ENCODE peak calls at places on chromosome 10, in nine cellular contexts. One of them, this sample, is unnamed. For H3K27me3, the result is how much of the 10 kb centered on the place peaks cover.

GRCh38 chr10:113108180-113108835 is 158.3 kb downstream of the TCF7L2 start:
- ATAC-seq in lower lobe of right lung: no peak
- ATAC-seq in HepG2: peak
- ATAC-seq in right cardiac atrium: peak
- ATAC-seq in CD4-positive, alpha-beta T cell: no peak
- ATAC-seq in naive thymus-derived CD4-positive, alpha-beta T cell: peak
- ATAC-seq in right lobe of liver: no peak
- ATAC-seq in CD4-positive, CD25-positive, alpha-beta regulatory T cell: no peak
- ATAC-seq in PC-3: no peak
- ATAC-seq in this sample: no peak

GRCh38 chr10:76055466-76055865 is 624.0 kb downstream of the LRMDA start:
- ATAC-seq in lower lobe of right lung: no peak
- ATAC-seq in HepG2: no peak
- ATAC-seq in right cardiac atrium: no peak
- ATAC-seq in CD4-positive, alpha-beta T cell: no peak
- ATAC-seq in naive thymus-derived CD4-positive, alpha-beta T cell: no peak
- ATAC-seq in right lobe of liver: no peak
- ATAC-seq in CD4-positive, CD25-positive, alpha-beta regulatory T cell: no peak
- ATAC-seq in PC-3: no peak
- ATAC-seq in this sample: no peak

GRCh38 chr10:95741807-95742528 is 14.0 kb upstream of the ENTPD1 start:
- ATAC-seq in lower lobe of right lung: peak
- ATAC-seq in HepG2: peak
- ATAC-seq in right cardiac atrium: peak
- ATAC-seq in CD4-positive, alpha-beta T cell: no peak
- ATAC-seq in naive thymus-derived CD4-positive, alpha-beta T cell: no peak
- ATAC-seq in right lobe of liver: peak
- ATAC-seq in CD4-positive, CD25-positive, alpha-beta regulatory T cell: no peak
- ATAC-seq in PC-3: no peak
- ATAC-seq in this sample: peak

GRCh38 chr10:5573968-5574641 is 49.3 kb downstream of the CALML3 start:
- ATAC-seq in lower lobe of right lung: no peak
- ATAC-seq in HepG2: peak
- ATAC-seq in right cardiac atrium: no peak
- ATAC-seq in CD4-positive, alpha-beta T cell: no peak
- ATAC-seq in naive thymus-derived CD4-positive, alpha-beta T cell: no peak
- ATAC-seq in right lobe of liver: no peak
- ATAC-seq in CD4-positive, CD25-positive, alpha-beta regulatory T cell: no peak
- ATAC-seq in PC-3: no peak
- ATAC-seq in this sample: peak

GRCh38 chr10:86769991-86770390 is 13.6 kb downstream of the BMPR1A start:
- ATAC-seq in lower lobe of right lung: no peak
- ATAC-seq in HepG2: no peak
- ATAC-seq in right cardiac atrium: peak
- ATAC-seq in CD4-positive, alpha-beta T cell: no peak
- ATAC-seq in naive thymus-derived CD4-positive, alpha-beta T cell: no peak
- ATAC-seq in right lobe of liver: no peak
- ATAC-seq in CD4-positive, CD25-positive, alpha-beta regulatory T cell: no peak
- ATAC-seq in PC-3: no peak
- ATAC-seq in this sample: no peak

GRCh38 chr10:124287791-124288190 is 130.9 kb downstream of the OAT start:
- ATAC-seq in lower lobe of right lung: no peak
- ATAC-seq in HepG2: no peak
- ATAC-seq in right cardiac atrium: no peak
- ATAC-seq in CD4-positive, alpha-beta T cell: no peak
- ATAC-seq in naive thymus-derived CD4-positive, alpha-beta T cell: no peak
- ATAC-seq in right lobe of liver: no peak
- ATAC-seq in CD4-positive, CD25-positive, alpha-beta regulatory T cell: no peak
- ATAC-seq in PC-3: no peak
- ATAC-seq in this sample: no peak

GRCh38 chr10:16941865-16942264 is 124.6 kb upstream of the RSU1 start:
- ATAC-seq in lower lobe of right lung: no peak
- ATAC-seq in HepG2: no peak
- ATAC-seq in right cardiac atrium: no peak
- ATAC-seq in CD4-positive, alpha-beta T cell: no peak
- ATAC-seq in naive thymus-derived CD4-positive, alpha-beta T cell: no peak
- ATAC-seq in right lobe of liver: no peak
- ATAC-seq in CD4-positive, CD25-positive, alpha-beta regulatory T cell: no peak
- ATAC-seq in PC-3: no peak
- ATAC-seq in this sample: no peak

GRCh38 chr10:95395947-95396449 is 105.2 kb upstream of the PDLIM1 start:
- ATAC-seq in lower lobe of right lung: peak
- ATAC-seq in HepG2: no peak
- ATAC-seq in right cardiac atrium: peak
- ATAC-seq in CD4-positive, alpha-beta T cell: no peak
- ATAC-seq in naive thymus-derived CD4-positive, alpha-beta T cell: no peak
- ATAC-seq in right lobe of liver: peak
- ATAC-seq in CD4-positive, CD25-positive, alpha-beta regulatory T cell: no peak
- ATAC-seq in PC-3: peak
- ATAC-seq in this sample: no peak

GRCh38 chr10:124705021-124705740 is 39.0 kb downstream of the FAM53B start:
- ATAC-seq in lower lobe of right lung: no peak
- ATAC-seq in HepG2: no peak
- ATAC-seq in right cardiac atrium: no peak
- ATAC-seq in CD4-positive, alpha-beta T cell: no peak
- ATAC-seq in naive thymus-derived CD4-positive, alpha-beta T cell: no peak
- ATAC-seq in right lobe of liver: no peak
- ATAC-seq in CD4-positive, CD25-positive, alpha-beta regulatory T cell: no peak
- ATAC-seq in PC-3: no peak
- ATAC-seq in this sample: no peak

GRCh38 chr10:35042783-35043182 is 47.4 kb downstream of the CUL2 start:
- ATAC-seq in lower lobe of right lung: no peak
- ATAC-seq in HepG2: no peak
- ATAC-seq in right cardiac atrium: no peak
- ATAC-seq in CD4-positive, alpha-beta T cell: no peak
- ATAC-seq in naive thymus-derived CD4-positive, alpha-beta T cell: no peak
- ATAC-seq in right lobe of liver: peak
- ATAC-seq in CD4-positive, CD25-positive, alpha-beta regulatory T cell: no peak
- ATAC-seq in PC-3: peak
- ATAC-seq in this sample: no peak

GRCh38 chr10:24505759-24506158 is 217.9 kb downstream of the ARHGAP21 start:
- ATAC-seq in lower lobe of right lung: peak
- ATAC-seq in HepG2: no peak
- ATAC-seq in right cardiac atrium: peak
- ATAC-seq in CD4-positive, alpha-beta T cell: no peak
- ATAC-seq in naive thymus-derived CD4-positive, alpha-beta T cell: no peak
- ATAC-seq in right lobe of liver: peak
- ATAC-seq in CD4-positive, CD25-positive, alpha-beta regulatory T cell: no peak
- ATAC-seq in PC-3: no peak
- ATAC-seq in this sample: no peak

DNA sequence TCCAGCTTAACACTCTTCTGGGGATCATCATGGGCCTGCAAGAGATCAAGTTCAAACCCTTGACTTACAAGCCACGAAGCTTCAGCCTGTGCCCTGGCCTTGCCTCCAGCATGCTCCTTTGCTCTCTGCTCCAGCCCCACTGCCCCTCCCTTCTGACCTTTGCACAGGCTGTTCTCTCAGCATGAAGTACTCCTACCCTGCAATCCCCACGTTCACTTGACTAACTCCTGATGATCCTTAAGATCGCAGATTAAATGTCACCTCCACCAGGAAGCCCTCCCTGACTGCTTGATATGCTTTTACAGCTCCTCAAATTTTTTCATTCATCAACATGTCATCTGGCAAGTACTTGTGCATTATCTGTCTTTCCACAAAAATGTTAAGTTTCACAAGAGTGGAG is 75.5 kb upstream of the SLF2 start:
- ATAC-seq in lower lobe of right lung: no peak
- ATAC-seq in HepG2: peak
- ATAC-seq in right cardiac atrium: no peak
- ATAC-seq in CD4-positive, alpha-beta T cell: no peak
- ATAC-seq in naive thymus-derived CD4-positive, alpha-beta T cell: no peak
- ATAC-seq in right lobe of liver: no peak
- ATAC-seq in CD4-positive, CD25-positive, alpha-beta regulatory T cell: no peak
- ATAC-seq in PC-3: no peak
- ATAC-seq in this sample: no peak
- H3K27me3 ChIP-seq in lower lobe of right lung: under half
- H3K27me3 ChIP-seq in HepG2: under half
- H3K27me3 ChIP-seq in right cardiac atrium: under half
- H3K27me3 ChIP-seq in CD4-positive, alpha-beta T cell: under half
- H3K27me3 ChIP-seq in naive thymus-derived CD4-positive, alpha-beta T cell: under half
- H3K27me3 ChIP-seq in right lobe of liver: under half
- H3K27me3 ChIP-seq in CD4-positive, CD25-positive, alpha-beta regulatory T cell: under half
- H3K27me3 ChIP-seq in PC-3: under half
- H3K27me3 ChIP-seq in this sample: half or more

GRCh38 chr10:11210211-11210922 is 192.7 kb downstream of the CELF2 start:
- ATAC-seq in lower lobe of right lung: peak
- ATAC-seq in HepG2: no peak
- ATAC-seq in right cardiac atrium: no peak
- ATAC-seq in CD4-positive, alpha-beta T cell: no peak
- ATAC-seq in naive thymus-derived CD4-positive, alpha-beta T cell: no peak
- ATAC-seq in right lobe of liver: peak
- ATAC-seq in CD4-positive, CD25-positive, alpha-beta regulatory T cell: no peak
- ATAC-seq in PC-3: no peak
- ATAC-seq in this sample: no peak
- H3K27ac ChIP-seq in lower lobe of right lung: no peak
- H3K27ac ChIP-seq in HepG2: no peak
- H3K27ac ChIP-seq in right cardiac atrium: no peak
- H3K27ac ChIP-seq in CD4-positive, alpha-beta T cell: peak
- H3K27ac ChIP-seq in naive thymus-derived CD4-positive, alpha-beta T cell: peak
- H3K27ac ChIP-seq in right lobe of liver: no peak
- H3K27ac ChIP-seq in CD4-positive, CD25-positive, alpha-beta regulatory T cell: peak
- H3K27ac ChIP-seq in PC-3: no peak
- H3K27ac ChIP-seq in this sample: no peak

DNA sequence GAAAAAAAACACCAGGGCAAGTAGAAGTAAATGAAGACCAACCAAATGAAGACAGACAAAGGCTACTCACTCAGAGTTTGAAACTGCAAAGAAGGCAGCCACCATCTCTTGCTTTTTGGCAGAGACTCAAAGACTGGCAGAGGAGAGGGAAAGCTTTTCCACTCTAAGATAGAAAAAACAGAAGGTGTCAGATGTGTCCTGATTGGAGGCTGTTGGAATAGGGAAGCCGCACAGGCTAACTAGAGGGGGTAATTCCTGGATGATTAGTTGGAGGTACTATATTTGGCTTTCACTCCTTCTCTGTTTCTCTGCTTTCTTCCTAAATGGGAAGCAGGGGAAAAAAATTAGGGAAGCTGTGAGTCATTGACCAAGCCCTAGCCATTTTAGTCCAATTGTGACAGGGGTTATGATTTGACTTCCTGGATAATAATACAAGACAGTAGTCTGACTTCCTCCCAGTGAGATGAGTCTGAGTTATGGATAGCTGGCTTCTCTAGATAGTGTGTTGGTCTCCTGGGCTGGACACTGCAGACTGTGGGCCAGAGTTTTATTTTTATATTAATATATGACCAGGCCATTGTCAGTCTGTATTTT is 475.2 kb upstream of the CELF2 start:
- ATAC-seq in lower lobe of right lung: no peak
- ATAC-seq in HepG2: no peak
- ATAC-seq in right cardiac atrium: peak
- ATAC-seq in CD4-positive, alpha-beta T cell: no peak
- ATAC-seq in naive thymus-derived CD4-positive, alpha-beta T cell: no peak
- ATAC-seq in right lobe of liver: no peak
- ATAC-seq in CD4-positive, CD25-positive, alpha-beta regulatory T cell: no peak
- ATAC-seq in PC-3: no peak
- ATAC-seq in this sample: no peak
- H3K27me3 ChIP-seq in lower lobe of right lung: under half
- H3K27me3 ChIP-seq in HepG2: under half
- H3K27me3 ChIP-seq in right cardiac atrium: under half
- H3K27me3 ChIP-seq in CD4-positive, alpha-beta T cell: under half
- H3K27me3 ChIP-seq in naive thymus-derived CD4-positive, alpha-beta T cell: under half
- H3K27me3 ChIP-seq in right lobe of liver: under half
- H3K27me3 ChIP-seq in CD4-positive, CD25-positive, alpha-beta regulatory T cell: under half
- H3K27me3 ChIP-seq in PC-3: under half
- H3K27me3 ChIP-seq in this sample: under half

GRCh38 chr10:19411119-19411518 is 362.5 kb downstream of the MALRD1 start:
- ATAC-seq in lower lobe of right lung: no peak
- ATAC-seq in HepG2: no peak
- ATAC-seq in right cardiac atrium: no peak
- ATAC-seq in CD4-positive, alpha-beta T cell: no peak
- ATAC-seq in naive thymus-derived CD4-positive, alpha-beta T cell: no peak
- ATAC-seq in right lobe of liver: no peak
- ATAC-seq in CD4-positive, CD25-positive, alpha-beta regulatory T cell: no peak
- ATAC-seq in PC-3: no peak
- ATAC-seq in this sample: no peak

GRCh38 chr10:19416164-19416563 is 367.6 kb downstream of the MALRD1 start:
- ATAC-seq in lower lobe of right lung: no peak
- ATAC-seq in HepG2: no peak
- ATAC-seq in right cardiac atrium: no peak
- ATAC-seq in CD4-positive, alpha-beta T cell: no peak
- ATAC-seq in naive thymus-derived CD4-positive, alpha-beta T cell: no peak
- ATAC-seq in right lobe of liver: no peak
- ATAC-seq in CD4-positive, CD25-positive, alpha-beta regulatory T cell: no peak
- ATAC-seq in PC-3: no peak
- ATAC-seq in this sample: no peak

GRCh38 chr10:19417740-19418139 is 369.1 kb downstream of the MALRD1 start:
- ATAC-seq in lower lobe of right lung: no peak
- ATAC-seq in HepG2: no peak
- ATAC-seq in right cardiac atrium: no peak
- ATAC-seq in CD4-positive, alpha-beta T cell: no peak
- ATAC-seq in naive thymus-derived CD4-positive, alpha-beta T cell: no peak
- ATAC-seq in right lobe of liver: no peak
- ATAC-seq in CD4-positive, CD25-positive, alpha-beta regulatory T cell: no peak
- ATAC-seq in PC-3: no peak
- ATAC-seq in this sample: no peak

GRCh38 chr10:19408924-19409323 is 360.3 kb downstream of the MALRD1 start:
- ATAC-seq in lower lobe of right lung: no peak
- ATAC-seq in HepG2: no peak
- ATAC-seq in right cardiac atrium: no peak
- ATAC-seq in CD4-positive, alpha-beta T cell: no peak
- ATAC-seq in naive thymus-derived CD4-positive, alpha-beta T cell: no peak
- ATAC-seq in right lobe of liver: no peak
- ATAC-seq in CD4-positive, CD25-positive, alpha-beta regulatory T cell: no peak
- ATAC-seq in PC-3: no peak
- ATAC-seq in this sample: no peak

GRCh38 chr10:19412531-19412930 is 363.9 kb downstream of the MALRD1 start:
- ATAC-seq in lower lobe of right lung: no peak
- ATAC-seq in HepG2: peak
- ATAC-seq in right cardiac atrium: no peak
- ATAC-seq in CD4-positive, alpha-beta T cell: no peak
- ATAC-seq in naive thymus-derived CD4-positive, alpha-beta T cell: no peak
- ATAC-seq in right lobe of liver: peak
- ATAC-seq in CD4-positive, CD25-positive, alpha-beta regulatory T cell: no peak
- ATAC-seq in PC-3: no peak
- ATAC-seq in this sample: no peak
- H3K27ac ChIP-seq in lower lobe of right lung: no peak
- H3K27ac ChIP-seq in HepG2: no peak
- H3K27ac ChIP-seq in right cardiac atrium: no peak
- H3K27ac ChIP-seq in CD4-positive, alpha-beta T cell: no peak
- H3K27ac ChIP-seq in naive thymus-derived CD4-positive, alpha-beta T cell: no peak
- H3K27ac ChIP-seq in right lobe of liver: no peak
- H3K27ac ChIP-seq in CD4-positive, CD25-positive, alpha-beta regulatory T cell: no peak
- H3K27ac ChIP-seq in PC-3: no peak
- H3K27ac ChIP-seq in this sample: no peak

GRCh38 chr10:79253704-79254103 is 93.6 kb upstream of the PPIF start:
- ATAC-seq in lower lobe of right lung: no peak
- ATAC-seq in HepG2: no peak
- ATAC-seq in right cardiac atrium: no peak
- ATAC-seq in CD4-positive, alpha-beta T cell: no peak
- ATAC-seq in naive thymus-derived CD4-positive, alpha-beta T cell: no peak
- ATAC-seq in right lobe of liver: no peak
- ATAC-seq in CD4-positive, CD25-positive, alpha-beta regulatory T cell: no peak
- ATAC-seq in PC-3: no peak
- ATAC-seq in this sample: no peak
- H3K27me3 ChIP-seq in lower lobe of right lung: under half
- H3K27me3 ChIP-seq in HepG2: under half
- H3K27me3 ChIP-seq in right cardiac atrium: under half
- H3K27me3 ChIP-seq in CD4-positive, alpha-beta T cell: under half
- H3K27me3 ChIP-seq in naive thymus-derived CD4-positive, alpha-beta T cell: under half
- H3K27me3 ChIP-seq in right lobe of liver: under half
- H3K27me3 ChIP-seq in CD4-positive, CD25-positive, alpha-beta regulatory T cell: under half
- H3K27me3 ChIP-seq in PC-3: under half
- H3K27me3 ChIP-seq in this sample: under half

This sample was measured in gastroesophageal sphincter.